ENCODE peak calls at places on chromosomes 7 and 10, in four cellular contexts. B is stimulated activated CD8-positive, alpha-beta memory T cell treated with anti-CD3 and anti-CD28 coated beads, Interleukin-12 subunit alpha, Interleukin-12 subunit beta, amount 100 ng/mL, for 4 hours; J is pons; Z is heart left ventricle. A is an unnamed sample.

GRCh38 chr10:79097021-79097695 is 28.4 kb downstream of the ZMIZ1 start:
- DNase-seq in B (no peak), J (no peak), Z (no peak), A (no peak)

GRCh38 chr10:69241575-69241974 is 21.4 kb downstream of the HKDC1 start:
- DNase-seq in B (no peak), J (no peak), Z (no peak), A (no peak)

GRCh38 chr7:105141068-105141467 is 127.1 kb downstream of the KMT2E start:
- DNase-seq in B (no peak), J (peak; percentile 50), Z (no peak), A (no peak)

GRCh38 chr7:28806841-28807240 is 151.3 kb downstream of the TRIL start:
- DNase-seq in B (no peak), J (no peak), Z (no peak), A (no peak)

GRCh38 chr7:111132833-111133232 is 41.9 kb downstream of the LRRN3 start:
- DNase-seq in B (no peak), J (no peak), Z (no peak), A (no peak)

GRCh38 chr10:118625504-118625903 is 30.1 kb upstream of the PRLHR start:
- DNase-seq in B (no peak), J (no peak), Z (no peak), A (no peak)

GRCh38 chr10:71471957-71472365 is 75.2 kb downstream of the CDH23 start:
- DNase-seq in B (no peak), J (no peak), Z (no peak), A (no peak)

GRCh38 chr10:130174343-130174742 is 38.2 kb downstream of the GLRX3 start:
- DNase-seq in B (no peak), J (no peak), Z (no peak), A (no peak)

GRCh38 chr10:48523212-48523819 is 81.6 kb downstream of the ARHGAP22 start:
- DNase-seq in B (no peak), J (no peak), Z (peak; percentile 69), A (peak; percentile 70)

GRCh38 chr10:78408671-78409472 is 375.2 kb downstream of the RPS24 start:
- DNase-seq in B (no peak), J (peak; percentile 37), Z (peak; percentile 82), A (no peak)

GRCh38 chr7:31882187-31882586 is 188.0 kb downstream of the PDE1C start:
- DNase-seq in B (no peak), J (peak; percentile 85), Z (peak; percentile 81), A (no peak)

GRCh38 chr10:109640915-109641314 is 282.4 kb downstream of the XPNPEP1 start:
- DNase-seq in B (no peak), J (no peak), Z (no peak), A (no peak)

GRCh38 chr10:86585037-86585725 is 63.6 kb upstream of the WAPL start:
- DNase-seq in B (peak; percentile 44), J (peak; percentile 87), Z (peak; percentile 68), A (peak; percentile 80)

GRCh38 chr7:137354361-137354760 is 10.8 kb upstream of the PTN start:
- DNase-seq in B (no peak), J (peak; percentile 46), Z (no peak), A (no peak)

GRCh38 chr7:34320926-34321609 is 336.9 kb upstream of the NPSR1 start:
- DNase-seq in B (no peak), J (peak; percentile 69), Z (peak; percentile 32), A (peak; percentile 63)

GRCh38 chr10:21995557-21995956 is 8.0 kb downstream of the DNAJC1 start:
- DNase-seq in B (no peak), J (no peak), Z (no peak), A (peak; percentile 23)

GRCh38 chr10:70978181-70978580 is 89.8 kb upstream of the PCBD1 start:
- DNase-seq in B (no peak), J (no peak), Z (no peak), A (no peak)

GRCh38 chr7:42987648-42988214 is 55.6 kb downstream of the MRPL32 start:
- DNase-seq in B (no peak), J (no peak), Z (no peak), A (no peak)

GRCh38 chr7:73623798-73624668 is at the start of gene MLXIPL:
- DNase-seq in B (peak; percentile 16), J (peak; percentile 55), Z (peak; percentile 60), A (peak; percentile 28)

GRCh38 chr7:9557853-9558252 is 1124.4 kb downstream of the NXPH1 start:
- DNase-seq in B (no peak), J (no peak), Z (no peak), A (no peak)

GRCh38 chr10:84097787-84098353 is 41.4 kb upstream of the GHITM start:
- DNase-seq in B (no peak), J (peak; percentile 21), Z (no peak), A (peak; percentile 85)

GRCh38 chr10:60964257-60965235 is 20.6 kb upstream of the RHOBTB1 start:
- DNase-seq in B (no peak), J (peak; percentile 96), Z (peak; percentile 74), A (peak; percentile 88)

GRCh38 chr7:44121761-44122420 is 1.5 kb downstream of the POLD2 start:
- DNase-seq in B (no peak), J (no peak), Z (no peak), A (no peak)

GRCh38 chr10:124562425-124563060 is 100.9 kb downstream of the LHPP start:
- DNase-seq in B (no peak), J (no peak), Z (no peak), A (no peak)